ENCODE peak calls at places on chromosome 17, in eight cellular contexts. M is LoVo; Z is NCI-H526; S is IMR-90; G is stimulated activated CD4-positive, alpha-beta T cell treated with anti-CD3 and anti-CD28 coated beads, Interleukin-12 subunit alpha, Interleukin-12 subunit beta, amount 100 ng/mL, for 4 hours; D is DMS153; V is RCC 7860; Y is stomach. B is an unnamed sample.

GRCh38 chr17:57251211-57251787 is 5.0 kb upstream of the MSI2 start:
- DNase-seq in M (no peak), Z (no peak), S (no peak), G (no peak), D (no peak), V (no peak), Y (no peak), B (no peak)

GRCh38 chr17:21375162-21375560 is 996 bp upstream of the KCNJ12 start:
- DNase-seq in M (no peak), Z (no peak), S (no peak), G (no peak), D (no peak), V (no peak), Y (no peak), B (no peak)

GRCh38 chr17:7112527-7113108 is 2.0 kb downstream of the ASGR2 start:
- DNase-seq in M (no peak), Z (no peak), S (no peak), G (no peak), D (no peak), V (no peak), Y (no peak), B (no peak)

GRCh38 chr17:57652811-57653210 is 92.3 kb downstream of the CCDC182 start:
- DNase-seq in M (no peak), Z (no peak), S (no peak), G (no peak), D (no peak), V (no peak), Y (no peak), B (no peak)

GRCh38 chr17:80092959-80093358 is 8.4 kb upstream of the GAA start:
- DNase-seq in M (no peak), Z (no peak), S (no peak), G (no peak), D (no peak), V (no peak), Y (no peak), B (no peak)

GRCh38 chr17:50055055-50055425 is 870 bp upstream of the ITGA3 start:
- DNase-seq in M (peak; percentile 88), Z (peak; percentile 90), S (no peak), G (no peak), D (peak; percentile 88), V (peak; percentile 73), Y (peak; percentile 87), B (no peak)

GRCh38 chr17:21345236-21345635 is 30.9 kb upstream of the KCNJ12 start:
- DNase-seq in M (no peak), Z (no peak), S (no peak), G (no peak), D (no peak), V (no peak), Y (no peak), B (no peak)

GRCh38 chr17:68993112-68993511 is 37.9 kb upstream of the ABCA8 start:
- DNase-seq in M (no peak), Z (no peak), S (peak; percentile 38), G (no peak), D (no peak), V (no peak), Y (no peak), B (no peak)

GRCh38 chr17:2749058-2749783 is at the start of gene CCDC92B:
- DNase-seq in M (no peak), Z (peak; percentile 69), S (no peak), G (no peak), D (no peak), V (no peak), Y (no peak), B (no peak)

GRCh38 chr17:12665263-12666210 is at the start of gene MYOCD:
- DNase-seq in M (no peak), Z (peak; percentile 9), S (peak; percentile 71), G (no peak), D (no peak), V (no peak), Y (peak; percentile 27), B (peak; percentile 39)

GRCh38 chr17:21397341-21398050 is 21.3 kb downstream of the KCNJ12 start:
- DNase-seq in M (no peak), Z (no peak), S (peak; percentile 81), G (no peak), D (no peak), V (no peak), Y (no peak), B (no peak)

GRCh38 chr17:66354472-66354871 is 52.1 kb downstream of the PRKCA start:
- DNase-seq in M (no peak), Z (no peak), S (no peak), G (no peak), D (no peak), V (no peak), Y (no peak), B (no peak)

GRCh38 chr17:45050680-45051059 is 762 bp downstream of the DCAKD start:
- DNase-seq in M (peak; percentile 18), Z (peak; percentile 51), S (peak; percentile 28), G (peak; percentile 28), D (no peak), V (peak; percentile 22), Y (no peak), B (no peak)

GRCh38 chr17:79797492-79798295 is 817 bp upstream of the CBX8 start:
- DNase-seq in M (no peak), Z (peak; percentile 80), S (no peak), G (no peak), D (no peak), V (no peak), Y (no peak), B (peak; percentile 74)

GRCh38 chr17:68906638-68907037 is 48.6 kb downstream of the ABCA8 start:
- DNase-seq in M (no peak), Z (peak; percentile 4), S (peak; percentile 21), G (no peak), D (no peak), V (no peak), Y (no peak), B (no peak)

GRCh38 chr17:75748706-75749105 is 16.3 kb downstream of the GALK1 start:
- DNase-seq in M (no peak), Z (no peak), S (no peak), G (no peak), D (no peak), V (no peak), Y (no peak), B (no peak)

GRCh38 chr17:40564195-40564882 is 933 bp downstream of the CCR7 start:
- DNase-seq in M (no peak), Z (no peak), S (no peak), G (no peak), D (no peak), V (no peak), Y (peak; percentile 22), B (peak; percentile 3)

GRCh38 chr17:9512323-9513168 is 63.1 kb downstream of the STX8 start:
- DNase-seq in M (peak; percentile 13), Z (no peak), S (peak; percentile 76), G (no peak), D (no peak), V (peak; percentile 28), Y (no peak), B (no peak)

GRCh38 chr17:6474906-6475305 is 30.7 kb downstream of the PIMREG start:
- DNase-seq in M (no peak), Z (no peak), S (no peak), G (no peak), D (no peak), V (no peak), Y (no peak), B (no peak)

GRCh38 chr17:41632482-41633105 is 8.2 kb upstream of the KRT17 start:
- DNase-seq in M (no peak), Z (no peak), S (no peak), G (no peak), D (no peak), V (no peak), Y (no peak), B (no peak)

GRCh38 chr17:50631195-50631907 is 3.3 kb upstream of the ABCC3 start:
- DNase-seq in M (no peak), Z (no peak), S (no peak), G (no peak), D (no peak), V (peak; percentile 49), Y (no peak), B (no peak)

GRCh38 chr17:66964930-66965800 is 658 bp downstream of the CACNG4 start:
- DNase-seq in M (no peak), Z (peak; percentile 37), S (no peak), G (peak; percentile 20), D (no peak), V (no peak), Y (no peak), B (peak; percentile 87)

GRCh38 chr17:77756028-77756427 is 202.5 kb upstream of the TNRC6C start:
- DNase-seq in M (no peak), Z (no peak), S (no peak), G (no peak), D (no peak), V (no peak), Y (no peak), B (no peak)

GRCh38 chr17:19546289-19547065 is 12.8 kb downstream of the SLC47A1 start:
- DNase-seq in M (no peak), Z (no peak), S (no peak), G (no peak), D (no peak), V (no peak), Y (peak; percentile 43), B (no peak)

B was measured in GM13977.